ENCODE peak calls at places on chromosomes 7 and 10, in ten cellular contexts. One of them, this sample, is unnamed.
A peak's percentile ranks its signal among the peaks of the same experiment; 100 is the strongest.

GRCh38 chr10:49831352-49832040 is 69.4 kb upstream of the OGDHL start:
- DNase-seq in body of pancreas: no peak
- DNase-seq in activated CD8-positive, alpha-beta T cell treated with anti-CD3 and anti-CD28 coated beads for 36 hours: no peak
- DNase-seq in MCF 10A: no peak
- DNase-seq in dorsolateral prefrontal cortex: no peak
- DNase-seq in stomach: no peak
- DNase-seq in cardiac muscle cell: peak; percentile 18
- DNase-seq in Peyer's patch: no peak
- DNase-seq in HFFc6: no peak
- DNase-seq in AG04449: peak; percentile 17
- DNase-seq in this sample: no peak

GRCh38 chr7:127791790-127792189 is 139.8 kb downstream of the SND1 start:
- DNase-seq in cardiac muscle cell: peak; percentile 56
- DNase-seq in stomach: no peak
- DNase-seq in dorsolateral prefrontal cortex: no peak
- DNase-seq in MCF 10A: peak; percentile 51
- DNase-seq in activated CD8-positive, alpha-beta T cell treated with anti-CD3 and anti-CD28 coated beads for 36 hours: no peak
- DNase-seq in HFFc6: peak; percentile 49
- DNase-seq in body of pancreas: no peak
- DNase-seq in AG04449: no peak
- DNase-seq in Peyer's patch: no peak
- DNase-seq in this sample: no peak

GRCh38 chr10:89954787-89955566 is 253.6 kb downstream of the KIF20B start:
- DNase-seq in body of pancreas: no peak
- DNase-seq in dorsolateral prefrontal cortex: no peak
- DNase-seq in AG04449: no peak
- DNase-seq in HFFc6: no peak
- DNase-seq in Peyer's patch: no peak
- DNase-seq in cardiac muscle cell: peak; percentile 29
- DNase-seq in stomach: no peak
- DNase-seq in activated CD8-positive, alpha-beta T cell treated with anti-CD3 and anti-CD28 coated beads for 36 hours: no peak
- DNase-seq in MCF 10A: peak; percentile 13
- DNase-seq in this sample: no peak

GRCh38 chr10:119872860-119873671 is 423 bp upstream of the MCMBP start:
- DNase-seq in dorsolateral prefrontal cortex: peak; percentile 91
- DNase-seq in MCF 10A: peak; percentile 77
- DNase-seq in Peyer's patch: peak; percentile 93
- DNase-seq in stomach: peak; percentile 89
- DNase-seq in cardiac muscle cell: peak; percentile 89
- DNase-seq in AG04449: no peak
- DNase-seq in HFFc6: peak; percentile 69
- DNase-seq in activated CD8-positive, alpha-beta T cell treated with anti-CD3 and anti-CD28 coated beads for 36 hours: peak; percentile 87
- DNase-seq in body of pancreas: peak; percentile 87
- DNase-seq in this sample: peak; percentile 83

GRCh38 chr7:134327896-134328295 is 11.2 kb upstream of the SLC35B4 start:
- DNase-seq in stomach: no peak
- DNase-seq in cardiac muscle cell: peak; percentile 69
- DNase-seq in Peyer's patch: no peak
- DNase-seq in AG04449: no peak
- DNase-seq in body of pancreas: peak; percentile 49
- DNase-seq in HFFc6: peak; percentile 24
- DNase-seq in activated CD8-positive, alpha-beta T cell treated with anti-CD3 and anti-CD28 coated beads for 36 hours: peak; percentile 87
- DNase-seq in dorsolateral prefrontal cortex: no peak
- DNase-seq in MCF 10A: peak; percentile 59
- DNase-seq in this sample: no peak

GRCh38 chr10:111600772-111601171 is 523.9 kb downstream of the ADRA2A start:
- DNase-seq in activated CD8-positive, alpha-beta T cell treated with anti-CD3 and anti-CD28 coated beads for 36 hours: no peak
- DNase-seq in Peyer's patch: no peak
- DNase-seq in stomach: no peak
- DNase-seq in HFFc6: no peak
- DNase-seq in AG04449: no peak
- DNase-seq in dorsolateral prefrontal cortex: peak; percentile 63
- DNase-seq in body of pancreas: peak; percentile 83
- DNase-seq in cardiac muscle cell: no peak
- DNase-seq in MCF 10A: no peak
- DNase-seq in this sample: no peak

GRCh38 chr7:76352193-76352592 is 6.6 kb downstream of the YWHAG start:
- DNase-seq in body of pancreas: no peak
- DNase-seq in HFFc6: no peak
- DNase-seq in Peyer's patch: no peak
- DNase-seq in MCF 10A: no peak
- DNase-seq in dorsolateral prefrontal cortex: peak; percentile 82
- DNase-seq in stomach: no peak
- DNase-seq in activated CD8-positive, alpha-beta T cell treated with anti-CD3 and anti-CD28 coated beads for 36 hours: no peak
- DNase-seq in cardiac muscle cell: no peak
- DNase-seq in AG04449: no peak
- DNase-seq in this sample: no peak

GRCh38 chr7:104794154-104794553 is 219.9 kb upstream of the KMT2E start:
- DNase-seq in activated CD8-positive, alpha-beta T cell treated with anti-CD3 and anti-CD28 coated beads for 36 hours: no peak
- DNase-seq in AG04449: no peak
- DNase-seq in Peyer's patch: no peak
- DNase-seq in dorsolateral prefrontal cortex: no peak
- DNase-seq in cardiac muscle cell: no peak
- DNase-seq in MCF 10A: peak; percentile 36
- DNase-seq in stomach: no peak
- DNase-seq in body of pancreas: no peak
- DNase-seq in HFFc6: no peak
- DNase-seq in this sample: no peak

GRCh38 chr10:74034301-74034700 is 36.4 kb downstream of the VCL start:
- DNase-seq in body of pancreas: no peak
- DNase-seq in cardiac muscle cell: no peak
- DNase-seq in stomach: no peak
- DNase-seq in dorsolateral prefrontal cortex: no peak
- DNase-seq in HFFc6: no peak
- DNase-seq in Peyer's patch: no peak
- DNase-seq in MCF 10A: no peak
- DNase-seq in activated CD8-positive, alpha-beta T cell treated with anti-CD3 and anti-CD28 coated beads for 36 hours: no peak
- DNase-seq in AG04449: no peak
- DNase-seq in this sample: no peak

GRCh38 chr7:155920068-155920461 is 107.8 kb upstream of the SHH start:
- DNase-seq in body of pancreas: no peak
- DNase-seq in activated CD8-positive, alpha-beta T cell treated with anti-CD3 and anti-CD28 coated beads for 36 hours: no peak
- DNase-seq in HFFc6: no peak
- DNase-seq in AG04449: no peak
- DNase-seq in Peyer's patch: no peak
- DNase-seq in dorsolateral prefrontal cortex: no peak
- DNase-seq in cardiac muscle cell: no peak
- DNase-seq in stomach: peak; percentile 25
- DNase-seq in MCF 10A: no peak
- DNase-seq in this sample: no peak

GRCh38 chr7:70835658-70836057 is 296.3 kb upstream of the GALNT17 start:
- DNase-seq in body of pancreas: no peak
- DNase-seq in dorsolateral prefrontal cortex: no peak
- DNase-seq in stomach: no peak
- DNase-seq in Peyer's patch: no peak
- DNase-seq in cardiac muscle cell: no peak
- DNase-seq in AG04449: no peak
- DNase-seq in HFFc6: no peak
- DNase-seq in MCF 10A: no peak
- DNase-seq in activated CD8-positive, alpha-beta T cell treated with anti-CD3 and anti-CD28 coated beads for 36 hours: no peak
- DNase-seq in this sample: no peak

GRCh38 chr10:30227481-30227880 is 121.6 kb downstream of the MTPAP start:
- DNase-seq in HFFc6: no peak
- DNase-seq in MCF 10A: peak; percentile 59
- DNase-seq in dorsolateral prefrontal cortex: no peak
- DNase-seq in cardiac muscle cell: peak; percentile 55
- DNase-seq in activated CD8-positive, alpha-beta T cell treated with anti-CD3 and anti-CD28 coated beads for 36 hours: no peak
- DNase-seq in body of pancreas: no peak
- DNase-seq in stomach: no peak
- DNase-seq in Peyer's patch: no peak
- DNase-seq in AG04449: no peak
- DNase-seq in this sample: no peak

GRCh38 chr10:129140861-129141260 is 326.2 kb upstream of the MGMT start:
- DNase-seq in HFFc6: no peak
- DNase-seq in cardiac muscle cell: no peak
- DNase-seq in AG04449: no peak
- DNase-seq in Peyer's patch: no peak
- DNase-seq in body of pancreas: no peak
- DNase-seq in activated CD8-positive, alpha-beta T cell treated with anti-CD3 and anti-CD28 coated beads for 36 hours: no peak
- DNase-seq in MCF 10A: no peak
- DNase-seq in stomach: no peak
- DNase-seq in dorsolateral prefrontal cortex: no peak
- DNase-seq in this sample: no peak

GRCh38 chr10:95466450-95466849 is 94.7 kb downstream of the SORBS1 start:
- DNase-seq in dorsolateral prefrontal cortex: no peak
- DNase-seq in cardiac muscle cell: no peak
- DNase-seq in stomach: no peak
- DNase-seq in AG04449: no peak
- DNase-seq in HFFc6: no peak
- DNase-seq in MCF 10A: no peak
- DNase-seq in activated CD8-positive, alpha-beta T cell treated with anti-CD3 and anti-CD28 coated beads for 36 hours: no peak
- DNase-seq in Peyer's patch: no peak
- DNase-seq in body of pancreas: no peak
- DNase-seq in this sample: no peak

GRCh38 chr7:102425639-102426267 is 7.6 kb upstream of the ORAI2 start:
- DNase-seq in Peyer's patch: peak; percentile 57
- DNase-seq in AG04449: no peak
- DNase-seq in stomach: peak; percentile 63
- DNase-seq in MCF 10A: no peak
- DNase-seq in HFFc6: no peak
- DNase-seq in body of pancreas: no peak
- DNase-seq in dorsolateral prefrontal cortex: peak; percentile 68
- DNase-seq in activated CD8-positive, alpha-beta T cell treated with anti-CD3 and anti-CD28 coated beads for 36 hours: peak; percentile 93
- DNase-seq in cardiac muscle cell: no peak
- DNase-seq in this sample: peak; percentile 84

GRCh38 chr10:101749033-101749432 is 26.9 kb downstream of the FGF8 start:
- DNase-seq in HFFc6: no peak
- DNase-seq in activated CD8-positive, alpha-beta T cell treated with anti-CD3 and anti-CD28 coated beads for 36 hours: no peak
- DNase-seq in cardiac muscle cell: peak; percentile 15
- DNase-seq in Peyer's patch: no peak
- DNase-seq in stomach: no peak
- DNase-seq in body of pancreas: no peak
- DNase-seq in AG04449: no peak
- DNase-seq in dorsolateral prefrontal cortex: no peak
- DNase-seq in MCF 10A: no peak
- DNase-seq in this sample: no peak
- TF ChIP-seq CTCF in HFFc6: peak; percentile 20
- TF ChIP-seq CTCF in activated CD8-positive, alpha-beta T cell treated with anti-CD3 and anti-CD28 coated beads for 36 hours: no peak
- TF ChIP-seq CTCF in cardiac muscle cell: peak; percentile 26
- TF ChIP-seq CTCF in Peyer's patch: no peak
- TF ChIP-seq CTCF in stomach: no peak
- TF ChIP-seq CTCF in body of pancreas: no peak
- TF ChIP-seq CTCF in AG04449: no peak
- TF ChIP-seq CTCF in dorsolateral prefrontal cortex: no peak
- TF ChIP-seq CTCF in MCF 10A: no peak
- TF ChIP-seq CTCF in this sample: no peak

GRCh38 chr7:55212838-55213237 is 152.3 kb upstream of the LANCL2 start:
- DNase-seq in body of pancreas: no peak
- DNase-seq in dorsolateral prefrontal cortex: no peak
- DNase-seq in activated CD8-positive, alpha-beta T cell treated with anti-CD3 and anti-CD28 coated beads for 36 hours: no peak
- DNase-seq in Peyer's patch: no peak
- DNase-seq in cardiac muscle cell: no peak
- DNase-seq in AG04449: no peak
- DNase-seq in MCF 10A: no peak
- DNase-seq in stomach: no peak
- DNase-seq in HFFc6: no peak
- DNase-seq in this sample: no peak
- TF ChIP-seq CTCF in body of pancreas: no peak
- TF ChIP-seq CTCF in dorsolateral prefrontal cortex: no peak
- TF ChIP-seq CTCF in activated CD8-positive, alpha-beta T cell treated with anti-CD3 and anti-CD28 coated beads for 36 hours: no peak
- TF ChIP-seq CTCF in Peyer's patch: no peak
- TF ChIP-seq CTCF in cardiac muscle cell: no peak
- TF ChIP-seq CTCF in AG04449: no peak
- TF ChIP-seq CTCF in MCF 10A: no peak
- TF ChIP-seq CTCF in stomach: no peak
- TF ChIP-seq CTCF in HFFc6: no peak
- TF ChIP-seq CTCF in this sample: no peak

GRCh38 chr7:51620690-51621089 is 304.1 kb upstream of the COBL start:
- DNase-seq in activated CD8-positive, alpha-beta T cell treated with anti-CD3 and anti-CD28 coated beads for 36 hours: no peak
- DNase-seq in Peyer's patch: no peak
- DNase-seq in stomach: no peak
- DNase-seq in dorsolateral prefrontal cortex: no peak
- DNase-seq in body of pancreas: no peak
- DNase-seq in MCF 10A: no peak
- DNase-seq in cardiac muscle cell: no peak
- DNase-seq in AG04449: no peak
- DNase-seq in HFFc6: no peak
- DNase-seq in this sample: no peak
- TF ChIP-seq CTCF in activated CD8-positive, alpha-beta T cell treated with anti-CD3 and anti-CD28 coated beads for 36 hours: no peak
- TF ChIP-seq CTCF in Peyer's patch: no peak
- TF ChIP-seq CTCF in stomach: no peak
- TF ChIP-seq CTCF in dorsolateral prefrontal cortex: no peak
- TF ChIP-seq CTCF in body of pancreas: no peak
- TF ChIP-seq CTCF in MCF 10A: no peak
- TF ChIP-seq CTCF in cardiac muscle cell: no peak
- TF ChIP-seq CTCF in AG04449: no peak
- TF ChIP-seq CTCF in HFFc6: no peak
- TF ChIP-seq CTCF in this sample: no peak

DNA sequence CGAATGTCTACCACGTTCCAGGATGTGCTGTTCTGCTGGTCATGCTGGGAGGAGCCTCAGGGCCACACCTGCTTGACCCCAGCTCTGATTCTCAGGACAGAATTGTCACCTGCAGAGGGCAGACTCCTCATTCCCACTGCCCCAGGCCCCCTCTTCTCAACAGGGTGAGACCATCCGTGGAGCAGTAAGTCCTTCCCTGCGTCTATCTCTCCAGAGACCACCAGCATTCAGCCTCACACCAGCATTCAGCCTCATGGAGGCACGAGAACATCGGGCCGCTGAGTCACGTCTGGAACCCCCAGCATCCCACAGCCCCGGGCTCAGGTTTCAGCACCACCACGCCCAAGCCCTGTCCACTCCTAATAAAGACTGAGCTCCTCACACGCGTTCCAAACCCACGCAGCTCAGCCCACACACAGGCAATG is 273.4 kb downstream of the DIP2C start:
- DNase-seq in body of pancreas: no peak
- DNase-seq in activated CD8-positive, alpha-beta T cell treated with anti-CD3 and anti-CD28 coated beads for 36 hours: no peak
- DNase-seq in HFFc6: no peak
- DNase-seq in cardiac muscle cell: no peak
- DNase-seq in Peyer's patch: no peak
- DNase-seq in stomach: no peak
- DNase-seq in dorsolateral prefrontal cortex: no peak
- DNase-seq in MCF 10A: no peak
- DNase-seq in AG04449: no peak
- DNase-seq in this sample: no peak
- TF ChIP-seq CTCF in body of pancreas: no peak
- TF ChIP-seq CTCF in activated CD8-positive, alpha-beta T cell treated with anti-CD3 and anti-CD28 coated beads for 36 hours: no peak
- TF ChIP-seq CTCF in HFFc6: peak; percentile 29
- TF ChIP-seq CTCF in cardiac muscle cell: no peak
- TF ChIP-seq CTCF in Peyer's patch: no peak
- TF ChIP-seq CTCF in stomach: peak; percentile 13
- TF ChIP-seq CTCF in dorsolateral prefrontal cortex: no peak
- TF ChIP-seq CTCF in MCF 10A: no peak
- TF ChIP-seq CTCF in AG04449: no peak
- TF ChIP-seq CTCF in this sample: no peak

GRCh38 chr7:11207565-11207964 is 233.9 kb downstream of the PHF14 start:
- DNase-seq in cardiac muscle cell: peak; percentile 23
- DNase-seq in Peyer's patch: no peak
- DNase-seq in activated CD8-positive, alpha-beta T cell treated with anti-CD3 and anti-CD28 coated beads for 36 hours: no peak
- DNase-seq in stomach: no peak
- DNase-seq in MCF 10A: no peak
- DNase-seq in AG04449: no peak
- DNase-seq in body of pancreas: no peak
- DNase-seq in HFFc6: no peak
- DNase-seq in dorsolateral prefrontal cortex: no peak
- DNase-seq in this sample: no peak
- TF ChIP-seq CTCF in cardiac muscle cell: peak; percentile 26
- TF ChIP-seq CTCF in Peyer's patch: no peak
- TF ChIP-seq CTCF in activated CD8-positive, alpha-beta T cell treated with anti-CD3 and anti-CD28 coated beads for 36 hours: no peak
- TF ChIP-seq CTCF in stomach: no peak
- TF ChIP-seq CTCF in MCF 10A: no peak
- TF ChIP-seq CTCF in AG04449: no peak
- TF ChIP-seq CTCF in body of pancreas: no peak
- TF ChIP-seq CTCF in HFFc6: peak; percentile 38
- TF ChIP-seq CTCF in dorsolateral prefrontal cortex: no peak
- TF ChIP-seq CTCF in this sample: no peak